ENCODE peak calls at places on chromosomes 13 and 19, in five cellular contexts. One of them, this sample, is unnamed.

GRCh38 chr19:49954092-49954825 is 6.7 kb downstream of the SIGLEC11 start:
- DNase-seq in T1000: no peak
- DNase-seq in HTR-8/SVneo: no peak
- DNase-seq in left ventricle myocardium superior: no peak
- DNase-seq in left cardiac atrium: no peak
- DNase-seq in this sample: no peak

GRCh38 chr13:99974939-99975561 is 3.5 kb upstream of the ZIC5 start:
- DNase-seq in left ventricle myocardium superior: no peak
- DNase-seq in HTR-8/SVneo: no peak
- DNase-seq in left cardiac atrium: no peak
- DNase-seq in T1000: no peak
- DNase-seq in this sample: no peak

GRCh38 chr13:107590556-107590955 is 624.8 kb downstream of the LIG4 start:
- DNase-seq in left cardiac atrium: no peak
- DNase-seq in left ventricle myocardium superior: no peak
- DNase-seq in T1000: no peak
- DNase-seq in HTR-8/SVneo: no peak
- DNase-seq in this sample: no peak

GRCh38 chr13:48985751-48986150 is 10.0 kb downstream of the FNDC3A start:
- DNase-seq in T1000: no peak
- DNase-seq in HTR-8/SVneo: no peak
- DNase-seq in left cardiac atrium: no peak
- DNase-seq in left ventricle myocardium superior: no peak
- DNase-seq in this sample: no peak

GRCh38 chr19:14006766-14007562 is 844 bp upstream of the RFX1 start:
- DNase-seq in left cardiac atrium: peak; percentile 90
- DNase-seq in left ventricle myocardium superior: peak; percentile 91
- DNase-seq in HTR-8/SVneo: peak; percentile 83
- DNase-seq in T1000: no peak
- DNase-seq in this sample: no peak

GRCh38 chr13:50130686-50131051 is 115.4 kb downstream of the KCNRG start:
- DNase-seq in left ventricle myocardium superior: peak; percentile 43
- DNase-seq in left cardiac atrium: peak; percentile 45
- DNase-seq in T1000: no peak
- DNase-seq in HTR-8/SVneo: no peak
- DNase-seq in this sample: peak; percentile 30

GRCh38 chr13:30872685-30873443 is 33.2 kb upstream of the MEDAG start:
- DNase-seq in left cardiac atrium: peak; percentile 70
- DNase-seq in left ventricle myocardium superior: peak; percentile 41
- DNase-seq in HTR-8/SVneo: peak; percentile 46
- DNase-seq in T1000: no peak
- DNase-seq in this sample: peak; percentile 32

GRCh38 chr19:45076029-45076850 is at the start of gene ZNF296:
- DNase-seq in T1000: no peak
- DNase-seq in left cardiac atrium: peak; percentile 74
- DNase-seq in left ventricle myocardium superior: peak; percentile 85
- DNase-seq in HTR-8/SVneo: peak; percentile 76
- DNase-seq in this sample: peak; percentile 47

GRCh38 chr19:23817519-23817918 is 58.8 kb upstream of the ZNF681 start:
- DNase-seq in left ventricle myocardium superior: peak; percentile 34
- DNase-seq in left cardiac atrium: peak; percentile 20
- DNase-seq in HTR-8/SVneo: no peak
- DNase-seq in T1000: no peak
- DNase-seq in this sample: peak; percentile 39

GRCh38 chr19:33281296-33281926 is 20.9 kb downstream of the CEBPA start:
- DNase-seq in left cardiac atrium: peak; percentile 7
- DNase-seq in HTR-8/SVneo: no peak
- DNase-seq in left ventricle myocardium superior: no peak
- DNase-seq in T1000: no peak
- DNase-seq in this sample: no peak

GRCh38 chr13:78610381-78610883 is 7.1 kb upstream of the POU4F1 start:
- DNase-seq in HTR-8/SVneo: no peak
- DNase-seq in T1000: no peak
- DNase-seq in left cardiac atrium: no peak
- DNase-seq in left ventricle myocardium superior: no peak
- DNase-seq in this sample: no peak

GRCh38 chr19:22530042-22530441 is 104.1 kb upstream of the ZNF492 start:
- DNase-seq in left ventricle myocardium superior: no peak
- DNase-seq in HTR-8/SVneo: no peak
- DNase-seq in left cardiac atrium: no peak
- DNase-seq in T1000: no peak
- DNase-seq in this sample: no peak

GRCh38 chr19:44525721-44526430 is 3.6 kb downstream of the CEACAM20 start:
- DNase-seq in T1000: no peak
- DNase-seq in left ventricle myocardium superior: no peak
- DNase-seq in HTR-8/SVneo: no peak
- DNase-seq in left cardiac atrium: no peak
- DNase-seq in this sample: no peak

GRCh38 chr13:95298971-95299627 is 2.2 kb downstream of the ABCC4 start:
- DNase-seq in left cardiac atrium: no peak
- DNase-seq in HTR-8/SVneo: no peak
- DNase-seq in left ventricle myocardium superior: no peak
- DNase-seq in T1000: no peak
- DNase-seq in this sample: no peak